ENCODE peak calls at places on chromosomes 6 and 20, in five cellular contexts. B is CD8-positive, alpha-beta T cell; C is GM23248; M is esophagus squamous epithelium; I is mammary epithelial cell. T is an unnamed sample.

GRCh38 chr20:45341939-45342862 is 6.0 kb downstream of the SDC4 start:
- DNase-seq in I (peak; percentile 62), M (no peak), C (peak; percentile 76), B (no peak), T (no peak)

GRCh38 chr6:290111-290932 is 2.0 kb upstream of the DUSP22 start:
- DNase-seq in C (no peak), B (no peak), M (no peak), I (no peak), T (no peak)

GRCh38 chr20:37931153-37931922 is 28.4 kb downstream of the VSTM2L start:
- DNase-seq in I (no peak), C (no peak), M (no peak), B (no peak), T (no peak)

GRCh38 chr6:131773284-131773950 is 34.4 kb upstream of the ENPP1 start:
- DNase-seq in C (no peak), B (no peak), I (no peak), M (no peak), T (no peak)

GRCh38 chr6:43978473-43979360 is 148.5 kb downstream of the MRPL14 start:
- DNase-seq in M (no peak), I (no peak), C (peak; percentile 83), B (no peak), T (no peak)

GRCh38 chr6:32105433-32105832 is 3.7 kb downstream of the TNXB start:
- DNase-seq in I (no peak), B (no peak), M (no peak), C (peak; percentile 64), T (no peak)

GRCh38 chr6:34513628-34514027 is 42.5 kb downstream of the SPDEF start:
- DNase-seq in B (no peak), I (no peak), M (no peak), C (no peak), T (no peak)

GRCh38 chr6:16543491-16543890 is 217.8 kb downstream of the ATXN1 start:
- DNase-seq in C (no peak), I (no peak), M (no peak), B (no peak), T (no peak)

GRCh38 chr6:27188206-27188884 is 59.2 kb upstream of the PRSS16 start:
- DNase-seq in B (no peak), I (peak; percentile 78), M (no peak), C (peak; percentile 91), T (peak; percentile 9)

GRCh38 chr20:36030143-36030542 is 61.8 kb downstream of the CNBD2 start:
- DNase-seq in I (no peak), M (no peak), C (no peak), B (no peak), T (no peak)

GRCh38 chr6:106875782-106876321 is 98.7 kb downstream of the CD24 start:
- DNase-seq in I (no peak), C (no peak), M (no peak), B (no peak), T (no peak)

GRCh38 chr6:142326539-142326938 is 24.7 kb downstream of the ADGRG6 start:
- DNase-seq in C (no peak), M (no peak), B (no peak), I (no peak), T (no peak)

GRCh38 chr6:26216886-26217713 is 129.9 kb downstream of the HFE start:
- DNase-seq in B (peak; percentile 60), I (no peak), M (no peak), C (peak; percentile 92), T (peak; percentile 68)

GRCh38 chr6:53793318-53793975 is 1.4 kb upstream of the LRRC1 start:
- DNase-seq in B (no peak), C (peak; percentile 70), M (no peak), I (peak; percentile 77), T (no peak)

GRCh38 chr20:50116368-50116999 is 3.5 kb upstream of the UBE2V1 start:
- DNase-seq in I (no peak), B (no peak), C (no peak), M (no peak), T (no peak)

GRCh38 chr6:54206510-54206909 is 95.3 kb downstream of the MLIP start:
- DNase-seq in I (no peak), M (no peak), B (no peak), C (peak; percentile 4), T (no peak)

GRCh38 chr20:16104783-16105182 is 468.5 kb downstream of the KIF16B start:
- DNase-seq in M (no peak), I (no peak), B (no peak), C (no peak), T (no peak)

GRCh38 chr6:170005680-170006470 is 254.5 kb downstream of the ERMARD start:
- DNase-seq in I (no peak), M (no peak), C (no peak), B (no peak), T (no peak)
- H3K9me3 ChIP-seq in I (peaks cover 17% of the 10 kb centered on the region), M (no peaks in the 10 kb centered on the region), C (no peaks in the 10 kb centered on the region), B (no peaks in the 10 kb centered on the region), T (no peaks in the 10 kb centered on the region)

DNA sequence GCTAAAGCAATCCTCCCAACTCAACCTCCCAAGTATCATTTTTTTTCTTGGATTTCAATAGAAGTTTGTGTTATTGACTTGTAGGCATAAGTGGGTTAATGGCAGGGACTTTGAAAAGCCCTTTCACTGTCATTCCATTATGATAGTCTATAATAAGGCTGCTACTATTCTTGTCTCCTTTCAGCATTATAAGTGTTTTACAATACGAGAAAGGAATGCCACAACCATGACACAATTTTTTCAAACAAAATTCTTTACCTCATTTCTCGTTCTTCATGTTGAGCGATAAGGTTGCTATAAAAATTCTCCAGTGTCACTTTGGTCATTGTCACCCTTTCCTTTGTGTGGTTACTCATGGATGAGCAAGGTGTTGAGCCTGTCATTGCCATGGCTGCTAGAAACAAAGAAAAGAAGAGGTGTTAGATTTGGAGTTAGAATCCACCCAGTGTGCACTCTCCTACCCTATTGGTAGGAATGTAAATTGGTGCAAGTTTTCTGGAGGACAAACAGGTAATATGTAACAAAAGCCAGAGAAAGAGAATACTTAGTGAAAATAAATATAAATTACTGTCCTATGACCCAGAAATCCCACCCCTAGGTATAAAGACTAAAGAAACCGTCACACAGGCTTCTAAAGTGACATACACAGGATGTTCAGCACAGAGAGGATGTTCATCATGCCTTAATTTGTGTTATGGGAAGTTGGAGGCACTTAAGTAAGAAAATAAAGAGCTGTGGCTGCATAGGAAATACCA is 7.3 kb downstream of the STK38 start:
- DNase-seq in M (no peak), B (no peak), C (no peak), I (no peak), T (no peak)
- H3K27ac ChIP-seq in M (no peak overlapping the region), B (peak overlapping the region; percentile 76), C (no peak overlapping the region), I (no peak overlapping the region), T (peak overlapping the region; percentile 51)

DNA sequence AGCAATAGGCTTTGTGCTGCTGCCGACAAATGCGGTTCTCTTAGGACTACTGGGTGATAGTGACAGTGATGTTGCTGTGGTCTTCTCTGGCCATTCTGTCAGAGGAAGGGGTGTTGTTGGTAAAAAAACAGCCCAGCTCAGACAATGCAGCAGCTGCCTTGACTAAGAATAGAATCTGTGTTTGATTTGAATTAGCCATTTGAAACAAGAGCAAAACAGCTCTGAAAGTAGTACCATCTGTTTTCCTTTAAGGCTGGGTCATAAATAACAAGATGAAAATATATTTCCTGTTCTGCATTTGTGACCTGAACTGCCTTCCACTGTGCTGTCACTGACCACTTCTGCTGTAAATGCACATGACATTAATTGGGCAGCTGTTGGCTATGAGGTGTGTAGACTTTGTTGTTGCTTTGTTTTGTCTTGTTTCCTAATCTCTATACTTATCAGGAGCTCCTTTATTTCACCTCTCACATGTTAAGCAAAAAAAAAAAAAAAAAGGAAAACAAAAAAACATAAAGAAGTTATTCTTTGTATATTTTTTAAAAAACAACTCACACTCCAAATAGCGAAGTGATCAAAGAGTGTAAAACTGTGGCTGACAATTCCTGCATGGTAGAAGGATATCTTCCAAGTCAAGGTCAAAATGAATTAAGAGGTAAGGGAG is 497.7 kb upstream of the ARID1B start:
- DNase-seq in C (no peak), M (no peak), I (no peak), B (no peak), T (no peak)
- H3K9me3 ChIP-seq in C (no peaks in the 10 kb centered on the region), M (no peaks in the 10 kb centered on the region), I (no peaks in the 10 kb centered on the region), B (no peaks in the 10 kb centered on the region), T (no peaks in the 10 kb centered on the region)

GRCh38 chr6:56073315-56073714 is 174.1 kb downstream of the COL21A1 start:
- DNase-seq in B (no peak), I (no peak), M (no peak), C (peak; percentile 74), T (no peak)
- H3K27ac ChIP-seq in B (no peak overlapping the region), I (no peak overlapping the region), M (no peak overlapping the region), C (peak overlapping the region; percentile 69), T (no peak overlapping the region)

GRCh38 chr6:168516941-168517741 is 76.2 kb downstream of the SMOC2 start:
- DNase-seq in M (no peak), I (no peak), B (no peak), C (no peak), T (no peak)

GRCh38 chr6:168517742-168518347 is 76.9 kb downstream of the SMOC2 start:
- DNase-seq in C (no peak), B (no peak), M (no peak), I (no peak), T (no peak)

GRCh38 chr6:168518867-168519266 is 77.9 kb downstream of the SMOC2 start:
- DNase-seq in M (no peak), C (no peak), B (no peak), I (no peak), T (no peak)

GRCh38 chr6:168515376-168515775 is 74.4 kb downstream of the SMOC2 start:
- DNase-seq in M (no peak), B (no peak), C (no peak), I (no peak), T (no peak)

GRCh38 chr6:168518348-168518745 is 77.4 kb downstream of the SMOC2 start:
- DNase-seq in B (no peak), I (no peak), M (no peak), C (no peak), T (no peak)
- H3K9me3 ChIP-seq in B (no peaks in the 10 kb centered on the region), I (peaks cover 25% of the 10 kb centered on the region), M (no peaks in the 10 kb centered on the region), C (no peaks in the 10 kb centered on the region), T (no peaks in the 10 kb centered on the region)

GRCh38 chr20:9200196-9200595 is 131.3 kb downstream of the PLCB4 start:
- DNase-seq in M (no peak), B (no peak), C (peak; percentile 52), I (no peak), T (no peak)
- H3K27ac ChIP-seq in M (no peak overlapping the region), B (no peak overlapping the region), C (peak overlapping the region; percentile 30), I (no peak overlapping the region), T (no peak overlapping the region)